ENCODE peak calls at places on chromosome 12, in four cellular contexts. U is activated B cell treated with CpG ODN at 0.5 μM for 24 hours, W is HFF-Myc, E is tibial artery. B is an unnamed sample.

GRCh38 chr12:123050331-123050809 is 69.9 kb downstream of the ARL6IP4 start:
- DNase-seq in E (no peak), U (no peak), W (no peak), B (no peak)

GRCh38 chr12:13165578-13166120 is 30.9 kb upstream of the EMP1 start:
- DNase-seq in U (peak), W (peak), E (peak), B (peak)

GRCh38 chr12:124906606-124907261 is 7.7 kb downstream of the UBC start:
- DNase-seq in E (peak), U (peak), W (peak), B (peak)

GRCh38 chr12:124835652-124836410 is 27.8 kb downstream of the SCARB1 start:
- DNase-seq in W (no peak), E (no peak), U (no peak), B (no peak)

GRCh38 chr12:4240161-4240783 is 33.3 kb upstream of the CCND2 start:
- DNase-seq in E (no peak), U (no peak), W (no peak), B (no peak)

GRCh38 chr12:123713398-123714301 is 1.5 kb downstream of the ATP6V0A2 start:
- DNase-seq in W (no peak), U (no peak), E (no peak), B (peak)

GRCh38 chr12:117489671-117490070 is 128.2 kb upstream of the NOS1 start:
- DNase-seq in E (no peak), W (no peak), U (no peak), B (no peak)

GRCh38 chr12:102562836-102563425 is 82.6 kb upstream of the IGF1 start:
- DNase-seq in E (no peak), W (no peak), U (no peak), B (no peak)

GRCh38 chr12:89949457-89950195 is 241.0 kb upstream of the ATP2B1 start:
- DNase-seq in W (peak), U (no peak), E (peak), B (peak)

GRCh38 chr12:102958073-102958829 is 777 bp downstream of the ASCL1 start:
- DNase-seq in W (no peak), E (no peak), U (no peak), B (peak)

GRCh38 chr12:122978507-122978955 is 1.9 kb upstream of the ARL6IP4 start:
- DNase-seq in U (no peak), E (no peak), W (no peak), B (no peak)

GRCh38 chr12:4439736-4440135 is 5.9 kb downstream of the FGF6 start:
- DNase-seq in W (no peak), U (no peak), E (no peak), B (no peak)

GRCh38 chr12:86193931-86194330 is 62.3 kb downstream of the MGAT4C start:
- DNase-seq in E (no peak), W (no peak), U (no peak), B (no peak)

GRCh38 chr12:111313833-111314259 is 55.0 kb downstream of the PHETA1 start:
- DNase-seq in U (peak), W (peak), E (peak), B (peak)

GRCh38 chr12:51389302-51389999 is 1.8 kb downstream of the GALNT6 start:
- DNase-seq in E (no peak), U (no peak), W (peak), B (peak)

GRCh38 chr12:74889563-74890236 is 319.9 kb downstream of the KCNC2 start:
- DNase-seq in E (no peak), U (no peak), W (peak), B (no peak)

GRCh38 chr12:70487440-70487839 is 121.3 kb downstream of the KCNMB4 start:
- DNase-seq in E (no peak), U (no peak), W (no peak), B (no peak)

GRCh38 chr12:43289412-43289811 is 262.6 kb downstream of the ADAMTS20 start:
- DNase-seq in W (no peak), E (no peak), U (no peak), B (no peak)

DNA sequence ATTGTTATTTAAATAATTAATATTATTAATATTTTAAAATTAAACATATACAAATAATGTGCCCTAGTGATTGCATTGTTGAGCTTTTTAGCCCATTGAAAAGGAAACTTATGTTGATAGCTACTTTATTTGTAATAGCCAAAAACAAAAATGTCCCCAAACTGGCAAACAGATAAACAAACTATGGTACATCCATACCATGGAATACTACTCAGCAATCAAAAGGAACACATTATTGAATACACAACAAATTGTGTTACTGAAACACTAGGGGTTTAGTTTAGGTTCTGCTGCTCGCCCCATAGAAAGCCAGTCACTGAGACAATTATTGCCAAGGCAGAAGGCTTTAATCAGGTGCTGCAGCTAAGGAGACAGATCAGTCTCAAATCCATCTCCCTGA is 239.7 kb upstream of the KITLG start:
- DNase-seq in U (no peak), W (no peak), E (no peak), B (no peak)
- TF ChIP-seq CTCF in U (no peak), W (no peak), E (no peak), B (no peak)

DNA sequence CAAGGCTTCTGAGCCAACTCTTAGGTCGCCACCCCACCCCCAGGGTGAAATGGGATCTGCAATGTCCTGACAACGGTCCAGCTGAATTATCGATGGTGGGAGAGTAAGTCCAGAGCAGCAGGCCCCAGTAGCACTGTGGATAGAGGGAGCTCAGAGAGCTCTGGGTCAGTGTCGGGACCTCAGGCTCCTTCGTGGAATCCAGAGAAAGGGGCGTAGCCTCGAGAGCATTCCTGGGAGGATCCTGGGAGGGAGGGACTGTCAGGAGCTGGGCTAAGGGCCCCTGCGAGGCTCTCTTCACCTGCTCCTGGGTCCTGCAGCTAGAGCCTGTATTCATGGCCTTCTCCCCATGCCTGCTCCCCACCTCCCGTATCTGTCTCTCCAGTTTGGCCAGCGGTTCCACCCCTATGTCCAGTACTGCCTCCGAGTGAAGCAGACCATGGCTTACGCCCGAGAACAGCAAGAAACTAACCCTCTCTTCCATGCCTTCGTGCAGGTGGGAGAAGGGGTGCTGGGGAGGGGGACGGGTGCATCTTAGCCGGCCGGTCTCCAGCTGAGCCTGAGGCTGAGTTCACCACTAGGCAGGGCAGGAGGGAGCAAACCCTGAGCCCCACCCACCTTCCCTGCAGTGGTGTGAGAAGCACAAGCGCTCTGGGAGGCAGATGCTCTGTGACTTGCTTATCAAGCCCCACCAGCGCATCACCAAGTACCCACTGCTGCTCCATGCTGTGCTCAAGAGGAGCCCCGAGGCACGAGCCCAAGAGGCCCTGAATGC is 6.6 kb downstream of the PLEKHG6 start:
- DNase-seq in W (no peak), U (no peak), E (no peak), B (no peak)
- TF ChIP-seq CTCF in W (no peak), U (no peak), E (no peak), B (no peak)

DNA sequence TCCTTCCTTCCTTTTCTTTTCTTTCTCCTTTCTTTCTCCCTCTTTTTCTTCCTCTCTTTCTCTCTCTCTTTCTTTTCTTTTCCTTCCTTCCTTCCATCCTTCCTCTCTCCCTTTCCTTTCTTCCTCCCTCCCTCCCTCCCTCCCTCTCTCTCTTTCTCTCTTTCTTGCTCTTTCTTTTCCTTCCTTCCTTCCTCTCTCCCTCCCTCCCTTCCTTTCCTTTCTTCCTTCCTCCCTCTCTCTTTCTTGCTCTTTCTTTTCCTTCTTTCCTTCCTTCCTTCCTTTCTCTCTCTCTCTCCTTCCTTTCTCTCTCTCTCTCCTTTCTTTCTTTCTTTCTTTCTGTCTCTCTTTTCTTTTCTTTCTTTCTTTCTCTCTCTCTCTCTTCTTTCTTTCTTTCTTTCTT is 207.6 kb downstream of the ATP23 start:
- DNase-seq in E (no peak), W (no peak), U (no peak), B (no peak)
- TF ChIP-seq CTCF in E (no peak), W (no peak), U (no peak), B (no peak)

GRCh38 chr12:98951401-98951800 is 306.3 kb downstream of the APAF1 start:
- DNase-seq in U (no peak), W (no peak), E (no peak), B (no peak)

GRCh38 chr12:98954506-98954905 is 309.4 kb downstream of the APAF1 start:
- DNase-seq in W (no peak), U (no peak), E (no peak), B (no peak)

GRCh38 chr12:98955284-98955683 is 310.2 kb downstream of the APAF1 start:
- DNase-seq in U (no peak), W (no peak), E (no peak), B (peak)
- TF ChIP-seq CTCF in U (no peak), W (peak), E (no peak), B (no peak)

GRCh38 chr12:105468464-105468863 is 138.0 kb downstream of the C12orf75 start:
- DNase-seq in U (no peak), W (no peak), E (no peak), B (no peak)
- TF ChIP-seq CTCF in U (no peak), W (no peak), E (no peak), B (no peak)

DNA sequence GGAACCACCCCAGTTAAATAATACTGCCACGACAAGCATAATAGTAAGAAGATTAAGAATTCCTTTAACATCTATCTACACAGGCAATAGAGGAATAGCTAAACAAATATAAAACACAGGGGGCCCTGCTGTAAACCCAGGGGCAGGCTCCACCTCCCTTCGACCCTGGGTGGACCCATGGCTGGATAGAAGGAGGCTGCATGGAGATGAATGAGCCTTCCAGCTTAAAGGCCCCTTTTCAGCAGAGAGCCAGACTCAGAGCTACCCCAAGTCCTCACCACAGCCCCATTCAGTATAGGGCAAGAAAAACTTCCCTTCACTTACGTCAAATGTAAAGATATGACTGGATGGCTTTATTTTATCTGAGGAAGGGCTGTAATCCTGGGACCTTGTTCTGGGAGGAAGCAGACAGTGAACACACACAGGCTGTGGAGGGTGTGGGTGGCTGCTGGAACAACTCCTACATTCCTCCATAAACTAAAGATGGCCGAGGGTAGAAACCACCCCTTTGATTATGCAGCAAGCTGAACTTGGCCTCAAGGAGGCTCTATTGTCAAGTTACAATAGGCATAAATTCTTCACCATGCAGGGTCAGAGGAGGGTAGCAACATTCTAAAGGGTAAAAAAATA is 30.5 kb downstream of the NUAK1 start:
- DNase-seq in W (no peak), U (no peak), E (no peak), B (no peak)
- TF ChIP-seq CTCF in W (no peak), U (no peak), E (no peak), B (no peak)

GRCh38 chr12:93892431-93893210 is 215.4 kb downstream of the CRADD start:
- DNase-seq in E (no peak), U (no peak), W (no peak), B (no peak)

GRCh38 chr12:93896962-93897361 is 219.8 kb downstream of the CRADD start:
- DNase-seq in E (no peak), W (no peak), U (no peak), B (no peak)

GRCh38 chr12:93894391-93895095 is 217.4 kb downstream of the CRADD start:
- DNase-seq in U (no peak), E (peak), W (no peak), B (no peak)

GRCh38 chr12:93896427-93896826 is 219.3 kb downstream of the CRADD start:
- DNase-seq in U (no peak), W (no peak), E (no peak), B (no peak)

DNA sequence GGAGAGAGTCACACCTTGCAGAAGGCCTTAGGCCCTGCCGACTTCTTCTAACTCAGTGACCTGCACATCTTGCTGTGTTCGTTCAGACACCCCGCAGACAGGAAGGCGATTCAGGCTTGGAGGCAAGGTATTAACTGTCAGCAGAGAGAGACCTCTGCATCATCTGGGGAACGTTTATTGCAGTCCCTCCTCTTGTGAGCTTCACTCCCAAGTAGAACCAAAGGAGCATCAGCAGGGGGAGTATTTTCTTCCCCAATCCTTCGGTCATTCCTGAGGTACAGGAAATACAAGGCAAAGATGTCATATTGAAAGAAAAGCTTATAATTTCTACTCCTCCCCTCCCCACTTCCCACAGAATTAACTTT is 217.9 kb downstream of the CRADD start:
- DNase-seq in E (no peak), U (no peak), W (no peak), B (no peak)
- TF ChIP-seq CTCF in E (no peak), U (no peak), W (no peak), B (no peak)

GRCh38 chr12:121795029-121795977 is 1.8 kb upstream of the RHOF start:
- DNase-seq in U (peak), E (peak), W (no peak), B (peak)

GRCh38 chr12:121793836-121794531 is 496 bp upstream of the RHOF start:
- DNase-seq in W (no peak), E (peak), U (peak), B (peak)

GRCh38 chr12:121792607-121793500 is 634 bp downstream of the RHOF start:
- DNase-seq in U (peak), W (no peak), E (no peak), B (peak)

GRCh38 chr12:121793501-121793835 is at the start of gene RHOF:
- DNase-seq in U (no peak), W (no peak), E (no peak), B (no peak)

DNA sequence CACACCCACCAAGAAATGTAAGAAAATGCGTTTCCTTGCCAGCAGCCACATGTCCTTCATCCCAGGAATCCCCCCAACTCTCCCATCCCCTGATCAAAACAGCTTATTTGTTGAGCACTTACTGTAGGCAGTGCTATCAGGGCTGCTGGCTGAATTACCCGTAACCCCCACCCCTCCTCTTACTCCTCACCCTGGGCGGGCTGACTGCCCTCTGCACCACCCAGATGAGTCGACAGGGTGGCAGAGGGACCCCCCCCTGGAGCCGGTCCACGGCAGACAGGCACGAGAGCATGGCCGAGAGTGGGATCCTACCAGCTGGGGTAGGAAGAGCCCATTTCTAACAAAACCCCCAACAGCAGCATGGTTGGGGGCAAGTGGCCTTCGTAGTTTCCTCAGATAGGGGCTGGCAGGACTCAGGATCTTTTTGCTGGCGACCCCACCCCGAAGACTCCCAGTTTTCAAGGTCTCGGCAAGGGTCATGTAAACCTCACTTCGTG is 1.1 kb upstream of the RHOF start:
- DNase-seq in W (no peak), U (no peak), E (no peak), B (no peak)
- TF ChIP-seq CTCF in W (no peak), U (peak), E (no peak), B (no peak)